ENCODE peak calls at places on chromosomes 13 and 19, in seven cellular contexts. F, X, N, C, G, B and K are unnamed samples.

GRCh38 chr19:2726904-2727639 is 5.9 kb upstream of the DIRAS1 start:
- DNase-seq in F (no peak), X (no peak), N (no peak), C (no peak), G (no peak), B (no peak), K (no peak)

GRCh38 chr13:111363591-111363990 is 43.1 kb downstream of the TEX29 start:
- DNase-seq in F (no peak), X (no peak), N (no peak), C (no peak), G (no peak), B (no peak), K (no peak)

GRCh38 chr19:47190167-47190727 is 40.8 kb downstream of the BBC3 start:
- DNase-seq in F (peak), X (peak), N (no peak), C (peak), G (no peak), B (peak), K (peak)

GRCh38 chr19:56080669-56081401 is 40.3 kb downstream of the ZNF787 start:
- DNase-seq in F (peak), X (peak), N (peak), C (peak), G (peak), B (peak), K (peak)

GRCh38 chr13:89324582-89324981 is 1653.4 kb downstream of the SLITRK5 start:
- DNase-seq in F (no peak), X (no peak), N (no peak), C (no peak), G (no peak), B (no peak), K (no peak)

GRCh38 chr13:27396252-27396846 is 28.1 kb upstream of the GTF3A start:
- DNase-seq in F (no peak), X (no peak), N (no peak), C (no peak), G (no peak), B (no peak), K (no peak)

GRCh38 chr19:16273005-16273404 is 51.6 kb upstream of the KLF2 start:
- DNase-seq in F (no peak), X (no peak), N (no peak), C (no peak), G (no peak), B (peak), K (no peak)

GRCh38 chr19:30017172-30017571 is 75.1 kb downstream of the URI1 start:
- DNase-seq in F (no peak), X (no peak), N (no peak), C (no peak), G (no peak), B (no peak), K (no peak)

GRCh38 chr13:48902421-48902820 is 73.3 kb upstream of the FNDC3A start:
- DNase-seq in F (no peak), X (no peak), N (no peak), C (no peak), G (no peak), B (no peak), K (no peak)

GRCh38 chr19:49685845-49686332 is 3.5 kb upstream of the ADM5 start:
- DNase-seq in F (no peak), X (no peak), N (no peak), C (no peak), G (no peak), B (no peak), K (no peak)

GRCh38 chr19:49772850-49773432 is 6.1 kb downstream of the AP2A1 start:
- DNase-seq in F (no peak), X (no peak), N (no peak), C (no peak), G (no peak), B (no peak), K (no peak)

GRCh38 chr13:26923824-26924605 is 163.4 kb upstream of the GPR12 start:
- DNase-seq in F (no peak), X (no peak), N (no peak), C (no peak), G (no peak), B (no peak), K (no peak)

GRCh38 chr19:33133438-33134031 is 1.6 kb downstream of the WDR88 start:
- DNase-seq in F (no peak), X (no peak), N (no peak), C (no peak), G (no peak), B (no peak), K (no peak)

GRCh38 chr13:111183959-111184684 is 69.0 kb downstream of the ARHGEF7 start:
- DNase-seq in F (no peak), X (no peak), N (no peak), C (no peak), G (no peak), B (peak), K (no peak)

GRCh38 chr13:112622375-112622774 is 34.4 kb upstream of the TUBGCP3 start:
- DNase-seq in F (no peak), X (no peak), N (no peak), C (no peak), G (no peak), B (no peak), K (no peak)

GRCh38 chr19:1423445-1424181 is 14.6 kb upstream of the RPS15 start:
- DNase-seq in F (no peak), X (no peak), N (no peak), C (no peak), G (no peak), B (no peak), K (no peak)

GRCh38 chr13:73913043-73913740 is 221.0 kb downstream of the KLF12 start:
- DNase-seq in F (no peak), X (no peak), N (no peak), C (no peak), G (no peak), B (no peak), K (no peak)

GRCh38 chr13:30153871-30154426 is 153.4 kb downstream of the KATNAL1 start:
- DNase-seq in F (no peak), X (no peak), N (no peak), C (no peak), G (no peak), B (no peak), K (no peak)

GRCh38 chr19:51367565-51368365 is 1.0 kb downstream of the CLDND2 start:
- DNase-seq in F (peak), X (peak), N (peak), C (peak), G (peak), B (peak), K (peak)

GRCh38 chr19:2969104-2969504 is 8.3 kb upstream of the TLE6 start:
- DNase-seq in F (no peak), X (peak), N (no peak), C (no peak), G (no peak), B (peak), K (no peak)

GRCh38 chr19:41321600-41322270 is 11.8 kb downstream of the CCDC97 start:
- DNase-seq in F (peak), X (no peak), N (no peak), C (no peak), G (no peak), B (no peak), K (no peak)

GRCh38 chr13:29497137-29497654 is 98.3 kb downstream of the SLC7A1 start:
- DNase-seq in F (no peak), X (peak), N (no peak), C (no peak), G (peak), B (no peak), K (peak)

GRCh38 chr19:16371540-16371986 is 46.9 kb downstream of the KLF2 start:
- DNase-seq in F (peak), X (no peak), N (peak), C (peak), G (no peak), B (no peak), K (no peak)

GRCh38 chr19:38197937-38198704 is 25.9 kb downstream of the DPF1 start:
- DNase-seq in F (no peak), X (no peak), N (no peak), C (no peak), G (no peak), B (no peak), K (no peak)

GRCh38 chr19:15250635-15250993 is 18.4 kb upstream of the EPHX3 start:
- DNase-seq in F (no peak), X (no peak), N (no peak), C (no peak), G (no peak), B (no peak), K (peak)

GRCh38 chr13:19153782-19154450 is 27.7 kb downstream of the TUBA3C start:
- DNase-seq in F (no peak), X (no peak), N (no peak), C (no peak), G (no peak), B (no peak), K (no peak)

GRCh38 chr19:45643024-45643926 is 4.1 kb upstream of the EML2 start:
- DNase-seq in F (peak), X (peak), N (peak), C (peak), G (peak), B (peak), K (peak)

GRCh38 chr19:17424743-17425365 is 5.0 kb downstream of the MVB12A start:
- DNase-seq in F (peak), X (no peak), N (no peak), C (no peak), G (no peak), B (no peak), K (no peak)

GRCh38 chr19:14116918-14117578 is 514 bp downstream of the PRKACA start:
- DNase-seq in F (peak), X (peak), N (no peak), C (no peak), G (no peak), B (no peak), K (peak)

GRCh38 chr19:30066781-30067759 is 125.0 kb downstream of the URI1 start:
- DNase-seq in F (no peak), X (no peak), N (no peak), C (no peak), G (no peak), B (no peak), K (no peak)

GRCh38 chr13:23380534-23380933 is 53.0 kb downstream of the SACS start:
- DNase-seq in F (no peak), X (no peak), N (no peak), C (no peak), G (no peak), B (no peak), K (no peak)

GRCh38 chr13:102227696-102228095 is 174.2 kb downstream of the FGF14 start:
- DNase-seq in F (no peak), X (no peak), N (no peak), C (no peak), G (no peak), B (no peak), K (no peak)

GRCh38 chr13:90890435-90890834 is 457.1 kb upstream of the MIR17HG start:
- DNase-seq in F (no peak), X (no peak), N (no peak), C (no peak), G (no peak), B (no peak), K (no peak)

GRCh38 chr13:98293570-98294142 is 116.6 kb upstream of the RNF113B start:
- DNase-seq in F (no peak), X (no peak), N (no peak), C (no peak), G (no peak), B (no peak), K (no peak)

GRCh38 chr19:17560205-17560595 is 4.8 kb downstream of the COLGALT1 start:
- DNase-seq in F (peak), X (no peak), N (no peak), C (no peak), G (no peak), B (no peak), K (no peak)

GRCh38 chr13:31346891-31347290 is 147.1 kb downstream of the B3GLCT start:
- DNase-seq in F (no peak), X (no peak), N (no peak), C (no peak), G (no peak), B (no peak), K (no peak)

GRCh38 chr13:113052971-113053370 is 52.6 kb upstream of the F7 start:
- DNase-seq in F (no peak), X (no peak), N (no peak), C (no peak), G (no peak), B (no peak), K (no peak)

GRCh38 chr19:21934593-21934992 is 76.2 kb downstream of the ZNF208 start:
- DNase-seq in F (no peak), X (no peak), N (no peak), C (no peak), G (no peak), B (no peak), K (no peak)
- H3K27ac ChIP-seq in F (no peak), X (no peak), N (no peak), C (no peak), G (no peak), B (no peak), K (no peak)

GRCh38 chr13:44667950-44668349 is 91.8 kb upstream of the TSC22D1 start:
- DNase-seq in F (no peak), X (no peak), N (no peak), C (no peak), G (no peak), B (no peak), K (no peak)
- H3K27ac ChIP-seq in F (no peak), X (no peak), N (no peak), C (no peak), G (no peak), B (no peak), K (no peak)

GRCh38 chr13:64428196-64428595 is 2801.9 kb downstream of the PCDH9 start:
- DNase-seq in F (no peak), X (no peak), N (no peak), C (no peak), G (no peak), B (no peak), K (no peak)

DNA sequence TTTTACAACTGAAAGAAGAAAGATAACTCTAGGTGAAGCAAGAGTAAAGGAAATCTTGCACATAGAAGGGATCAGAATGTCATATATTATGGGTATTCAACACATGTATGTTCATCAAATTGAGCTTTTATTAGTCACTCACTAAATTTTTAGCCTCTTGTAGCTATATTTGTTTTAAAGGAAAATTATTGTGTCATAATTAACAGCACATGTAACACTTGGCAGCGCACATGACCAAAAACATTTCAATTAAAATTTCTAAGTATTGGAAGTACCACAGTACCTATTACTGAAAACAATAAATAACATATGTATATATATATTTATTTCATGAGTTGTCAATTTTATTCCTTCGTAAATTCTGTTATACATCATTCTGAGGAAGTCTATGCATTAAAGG is 2800.4 kb downstream of the PCDH9 start:
- DNase-seq in F (no peak), X (no peak), N (no peak), C (no peak), G (no peak), B (no peak), K (no peak)
- H3K27ac ChIP-seq in F (no peak), X (no peak), N (no peak), C (no peak), G (no peak), B (no peak), K (no peak)

DNA sequence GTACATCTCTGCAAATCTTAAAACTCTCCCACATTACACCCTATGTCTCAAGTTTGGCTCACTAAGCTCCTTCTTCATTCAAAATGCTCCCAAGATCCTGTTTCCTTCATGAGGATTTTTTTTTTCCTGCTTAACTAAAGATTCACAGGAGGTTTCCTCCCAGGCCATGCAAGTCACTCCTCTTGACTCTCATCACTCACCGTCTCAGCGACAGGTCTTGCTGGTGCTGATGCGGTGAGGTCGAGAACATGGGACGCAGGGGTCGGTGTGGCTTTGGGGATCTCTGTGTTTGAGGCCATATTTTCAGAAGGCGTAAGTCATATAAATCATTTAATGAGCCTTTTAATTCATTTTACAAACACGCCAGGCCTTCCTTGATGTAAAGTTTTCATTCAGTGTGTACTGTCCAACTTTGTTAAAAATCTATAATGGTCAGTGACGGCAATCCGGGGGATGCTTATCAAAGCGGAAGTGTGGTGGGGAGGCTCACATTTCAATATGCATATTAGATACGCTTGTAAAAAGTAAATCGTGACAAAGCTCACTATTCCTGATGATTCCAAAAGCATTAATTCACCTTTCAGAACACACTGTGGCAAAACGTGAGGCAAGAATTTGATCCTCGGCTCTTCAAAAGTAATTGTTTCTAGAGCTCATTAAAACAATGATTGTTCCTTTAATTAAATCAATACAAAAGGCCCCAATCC is 20.4 kb downstream of the EFNB2 start:
- DNase-seq in F (no peak), X (no peak), N (no peak), C (no peak), G (no peak), B (no peak), K (no peak)
- H3K27ac ChIP-seq in F (no peak), X (no peak), N (no peak), C (no peak), G (no peak), B (no peak), K (no peak)